ENCODE peak calls at places on chromosomes 5 and 9, in six cellular contexts. U is cardiac fibroblast, S is heart left ventricle, G is omental fat pad, I is endothelial cell, T is foreskin fibroblast. V is an unnamed sample.

GRCh38 chr5:110167384-110167783 is 477.7 kb downstream of the MAN2A1 start:
- DNase-seq in U (no peak), S (no peak), G (no peak), I (no peak), T (no peak), V (no peak)

GRCh38 chr5:39513236-39513635 is 88.5 kb upstream of the DAB2 start:
- DNase-seq in U (no peak), S (no peak), G (no peak), I (no peak), T (peak; percentile 41), V (no peak)

GRCh38 chr5:103273952-103274351 is 15.4 kb downstream of the MACIR start:
- DNase-seq in U (no peak), S (no peak), G (no peak), I (no peak), T (no peak), V (no peak)

GRCh38 chr5:60338846-60339245 is 361.1 kb downstream of the DEPDC1B start:
- DNase-seq in U (no peak), S (no peak), G (no peak), I (no peak), T (no peak), V (no peak)

GRCh38 chr5:12248831-12249230 is 344.6 kb upstream of the CTNND2 start:
- DNase-seq in U (no peak), S (no peak), G (no peak), I (no peak), T (no peak), V (no peak)

GRCh38 chr5:73170522-73170921 is 2.5 kb upstream of the TMEM174 start:
- DNase-seq in U (peak; percentile 59), S (no peak), G (no peak), I (peak; percentile 55), T (peak; percentile 57), V (no peak)

GRCh38 chr9:116899337-116900006 is 212.4 kb downstream of the TRIM32 start:
- DNase-seq in U (no peak), S (no peak), G (no peak), I (no peak), T (no peak), V (no peak)

GRCh38 chr5:150277043-150277442 is 12.5 kb downstream of the CAMK2A start:
- DNase-seq in U (no peak), S (no peak), G (no peak), I (no peak), T (no peak), V (no peak)

GRCh38 chr5:2207966-2208544 is 325.3 kb upstream of the IRX4 start:
- DNase-seq in U (no peak), S (no peak), G (no peak), I (peak; percentile 70), T (no peak), V (no peak)

GRCh38 chr9:134190232-134191121 is 26.1 kb upstream of the RNU6ATAC start:
- DNase-seq in U (no peak), S (no peak), G (peak; percentile 11), I (no peak), T (no peak), V (no peak)

GRCh38 chr9:114588671-114589526 is 1.3 kb downstream of the ATP6V1G1 start:
- DNase-seq in U (peak; percentile 40), S (no peak), G (no peak), I (no peak), T (peak; percentile 80), V (no peak)

GRCh38 chr9:115367780-115368179 is 249.8 kb upstream of the TNC start:
- DNase-seq in U (no peak), S (no peak), G (no peak), I (no peak), T (peak; percentile 77), V (no peak)

GRCh38 chr9:74499111-74499601 is 2.0 kb downstream of the RORB start:
- DNase-seq in U (peak; percentile 17), S (no peak), G (no peak), I (peak; percentile 22), T (peak; percentile 5), V (no peak)

GRCh38 chr9:116842658-116843057 is 155.6 kb downstream of the TRIM32 start:
- DNase-seq in U (no peak), S (no peak), G (no peak), I (no peak), T (no peak), V (no peak)

GRCh38 chr5:141872496-141873356 is 5.5 kb downstream of the PCDH1 start:
- DNase-seq in U (peak; percentile 25), S (no peak), G (no peak), I (no peak), T (no peak), V (no peak)

GRCh38 chr5:35545190-35545589 is 72.5 kb upstream of the SPEF2 start:
- DNase-seq in U (no peak), S (no peak), G (no peak), I (no peak), T (no peak), V (no peak)

GRCh38 chr9:118426772-118427171 is 722.6 kb downstream of the TLR4 start:
- DNase-seq in U (no peak), S (no peak), G (no peak), I (no peak), T (no peak), V (no peak)

GRCh38 chr5:43437062-43437660 is 25.0 kb upstream of the CCL28 start:
- DNase-seq in U (no peak), S (no peak), G (no peak), I (no peak), T (no peak), V (no peak)

GRCh38 chr9:126114409-126114760 is 212.2 kb upstream of the MVB12B start:
- DNase-seq in U (no peak), S (no peak), G (no peak), I (no peak), T (no peak), V (no peak)

GRCh38 chr9:16344343-16344742 is 526.1 kb downstream of the BNC2 start:
- DNase-seq in U (peak; percentile 92), S (no peak), G (no peak), I (no peak), T (peak; percentile 75), V (no peak)

GRCh38 chr9:91660295-91660589 is 236.6 kb upstream of the NFIL3 start:
- DNase-seq in U (no peak), S (no peak), G (no peak), I (no peak), T (no peak), V (no peak)

GRCh38 chr9:2120926-2121689 is 106.0 kb downstream of the SMARCA2 start:
- DNase-seq in U (peak; percentile 75), S (no peak), G (no peak), I (no peak), T (peak; percentile 71), V (peak; percentile 4)

DNA sequence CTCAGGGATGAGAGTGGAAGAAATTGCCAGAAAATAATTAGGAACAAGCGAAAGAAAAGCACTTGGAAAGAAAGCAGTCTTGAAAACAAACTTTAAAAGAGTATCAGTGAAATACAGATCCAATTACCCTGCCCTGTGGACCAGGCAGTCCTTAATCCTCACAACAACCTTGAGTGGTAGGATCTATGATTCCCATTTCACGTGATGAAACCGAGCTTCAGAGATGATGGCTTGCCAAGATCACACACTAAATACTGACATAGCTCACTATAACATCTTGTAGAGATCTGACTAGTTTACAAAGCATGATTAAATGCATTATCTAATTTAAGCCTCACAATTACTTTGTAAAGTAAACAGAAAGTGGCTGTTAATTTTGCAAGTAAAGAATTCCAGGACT is 55.5 kb upstream of the ABCA1 start:
- DNase-seq in U (no peak), S (no peak), G (no peak), I (no peak), T (peak; percentile 49), V (no peak)
- TF ChIP-seq CTCF in U (no peak), S (no peak), G (no peak), I (no peak), T (no peak), V (no peak)

DNA sequence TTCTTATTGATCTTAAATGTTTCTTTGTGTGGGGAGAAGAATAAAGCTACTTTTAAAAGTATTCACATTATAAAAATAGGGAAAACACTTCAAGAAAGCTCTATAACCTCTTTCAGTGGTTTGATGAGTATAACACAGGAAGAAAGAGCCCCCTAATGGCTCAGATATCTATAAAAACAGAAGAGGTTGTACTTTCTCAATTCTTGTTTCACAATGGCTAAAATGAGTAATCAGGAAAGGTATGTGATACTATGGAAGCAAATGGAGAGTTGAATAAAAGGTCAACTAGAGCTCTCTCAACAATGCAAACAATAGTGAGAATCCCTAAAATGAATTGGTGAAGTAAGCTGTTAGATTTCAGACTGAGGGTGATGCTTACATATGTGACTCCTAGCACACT is 584.6 kb upstream of the CDH18 start:
- DNase-seq in U (peak; percentile 75), S (no peak), G (no peak), I (no peak), T (no peak), V (no peak)
- TF ChIP-seq CTCF in U (peak; percentile 11), S (no peak), G (no peak), I (no peak), T (no peak), V (no peak)

GRCh38 chr5:172941067-172941516 is 18.1 kb upstream of the RPL26L1 start:
- DNase-seq in U (no peak), S (no peak), G (no peak), I (no peak), T (peak; percentile 49), V (no peak)

GRCh38 chr5:172939561-172939960 is 19.7 kb upstream of the RPL26L1 start:
- DNase-seq in U (no peak), S (no peak), G (no peak), I (no peak), T (peak; percentile 59), V (no peak)

GRCh38 chr5:172936441-172936840 is 22.8 kb upstream of the RPL26L1 start:
- DNase-seq in U (no peak), S (no peak), G (no peak), I (no peak), T (no peak), V (no peak)

GRCh38 chr5:172940242-172941066 is 18.8 kb upstream of the RPL26L1 start:
- DNase-seq in U (no peak), S (no peak), G (no peak), I (no peak), T (no peak), V (no peak)

DNA sequence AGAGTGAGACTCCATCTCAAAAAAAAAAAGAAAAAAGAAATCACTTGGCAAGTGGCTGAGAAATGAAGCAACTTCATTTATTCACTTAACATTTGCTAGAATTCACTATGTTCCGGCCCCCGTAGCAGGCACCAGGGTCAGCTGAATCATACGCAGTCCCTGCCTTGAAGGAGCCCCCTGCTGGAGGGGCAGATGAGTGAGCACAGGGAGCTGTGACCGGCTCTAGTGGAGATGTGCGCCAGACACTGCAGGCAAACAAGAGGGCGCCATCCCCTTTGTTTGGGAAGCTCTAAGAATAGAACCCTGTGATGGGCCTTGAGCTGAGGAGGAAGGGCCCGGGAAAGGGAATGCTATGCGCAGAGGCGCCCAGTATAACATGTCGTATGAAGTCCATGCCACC is 20.2 kb upstream of the RPL26L1 start:
- DNase-seq in U (peak; percentile 32), S (no peak), G (no peak), I (peak; percentile 27), T (peak; percentile 58), V (no peak)
- TF ChIP-seq CTCF in U (peak; percentile 37), S (peak; percentile 39), G (no peak), I (peak; percentile 28), T (peak; percentile 41), V (peak; percentile 23)

GRCh38 chr9:99327667-99328066 is 105.6 kb downstream of the SEC61B start:
- DNase-seq in U (no peak), S (no peak), G (no peak), I (no peak), T (no peak), V (no peak)

GRCh38 chr9:99326917-99327189 is 104.8 kb downstream of the SEC61B start:
- DNase-seq in U (no peak), S (no peak), G (no peak), I (no peak), T (no peak), V (no peak)

GRCh38 chr9:99322299-99322698 is 100.2 kb downstream of the SEC61B start:
- DNase-seq in U (no peak), S (no peak), G (no peak), I (no peak), T (no peak), V (no peak)

GRCh38 chr9:99326112-99326916 is 104.2 kb downstream of the SEC61B start:
- DNase-seq in U (peak; percentile 5), S (no peak), G (no peak), I (no peak), T (no peak), V (no peak)
- TF ChIP-seq CTCF in U (no peak), S (no peak), G (no peak), I (no peak), T (no peak), V (no peak)

V was measured in AG09319.